ENCODE peak calls at places on chromosomes 13 and 19, in six cellular contexts. Y is amniotic stem cell; E is kidney tubule cell; U is H54; G is activated CD4-positive, CD25-positive, alpha-beta regulatory T cell treated with anti-CD3 and anti-CD28 coated beads, Interleukin-2, amount 50 U/mL, for 16 hours; B is esophagus squamous epithelium. W is an unnamed sample.

GRCh38 chr13:84896128-84896527 is 903.1 kb downstream of the SLITRK6 start:
- DNase-seq in Y (peak; percentile 25), E (peak; percentile 51), U (no peak), G (no peak), B (no peak), W (peak; percentile 42)

GRCh38 chr19:18541992-18542935 is 1.1 kb downstream of the FKBP8 start:
- DNase-seq in Y (no peak), E (no peak), U (no peak), G (no peak), B (no peak), W (no peak)

GRCh38 chr13:42363941-42364612 is 92.1 kb downstream of the AKAP11 start:
- DNase-seq in Y (no peak), E (peak; percentile 39), U (peak; percentile 26), G (no peak), B (no peak), W (peak; percentile 49)

GRCh38 chr13:66612983-66613382 is 617.2 kb downstream of the PCDH9 start:
- DNase-seq in Y (no peak), E (no peak), U (no peak), G (no peak), B (no peak), W (no peak)

GRCh38 chr19:5580116-5580515 is 12.4 kb upstream of the TINCR start:
- DNase-seq in Y (no peak), E (no peak), U (no peak), G (no peak), B (no peak), W (no peak)

GRCh38 chr13:35768126-35768525 is 291.6 kb upstream of the MAB21L1 start:
- DNase-seq in Y (no peak), E (no peak), U (no peak), G (no peak), B (no peak), W (no peak)

GRCh38 chr13:74158028-74158427 is 23.8 kb upstream of the KLF12 start:
- DNase-seq in Y (no peak), E (peak; percentile 23), U (no peak), G (no peak), B (no peak), W (no peak)

GRCh38 chr13:49165798-49166752 is 54.1 kb upstream of the MLNR start:
- DNase-seq in Y (no peak), E (no peak), U (no peak), G (no peak), B (no peak), W (no peak)

GRCh38 chr13:106468207-106468606 is 67.3 kb downstream of the EFNB2 start:
- DNase-seq in Y (no peak), E (no peak), U (no peak), G (no peak), B (no peak), W (no peak)

GRCh38 chr13:40764587-40765403 is 6.2 kb downstream of the MRPS31 start:
- DNase-seq in Y (no peak), E (peak; percentile 22), U (no peak), G (no peak), B (no peak), W (peak; percentile 40)

GRCh38 chr13:28716511-28716910 is 2.3 kb downstream of the SLC46A3 start:
- DNase-seq in Y (no peak), E (peak; percentile 92), U (peak; percentile 12), G (no peak), B (no peak), W (peak; percentile 78)

GRCh38 chr19:31350693-31351211 is 1.5 kb upstream of the TSHZ3 start:
- DNase-seq in Y (peak; percentile 61), E (peak; percentile 33), U (peak; percentile 64), G (no peak), B (no peak), W (peak; percentile 56)

GRCh38 chr19:46404039-46404883 is 9.1 kb downstream of the CCDC8 start:
- DNase-seq in Y (no peak), E (peak; percentile 75), U (no peak), G (no peak), B (no peak), W (no peak)

GRCh38 chr19:17580470-17581000 is 25.1 kb downstream of the COLGALT1 start:
- DNase-seq in Y (no peak), E (no peak), U (no peak), G (no peak), B (no peak), W (no peak)

GRCh38 chr19:57004418-57004817 is 115.4 kb upstream of the USP29 start:
- DNase-seq in Y (no peak), E (no peak), U (no peak), G (no peak), B (no peak), W (no peak)

GRCh38 chr19:13026478-13026999 is 31.3 kb downstream of the NFIX start:
- DNase-seq in Y (no peak), E (peak; percentile 73), U (no peak), G (no peak), B (no peak), W (peak; percentile 67)

GRCh38 chr13:62837895-62838294 is 1422.2 kb upstream of the PCDH20 start:
- DNase-seq in Y (peak; percentile 36), E (no peak), U (peak; percentile 0), G (no peak), B (no peak), W (no peak)

GRCh38 chr13:32001769-32002168 is 29.8 kb upstream of the FRY start:
- DNase-seq in Y (no peak), E (no peak), U (no peak), G (no peak), B (no peak), W (no peak)

GRCh38 chr13:113730145-113730750 is 28.8 kb upstream of the TMEM255B start:
- DNase-seq in Y (no peak), E (no peak), U (no peak), G (no peak), B (no peak), W (no peak)

GRCh38 chr13:21014666-21015170 is 46.7 kb downstream of the LATS2 start:
- DNase-seq in Y (peak; percentile 55), E (peak; percentile 78), U (no peak), G (no peak), B (no peak), W (no peak)

GRCh38 chr19:49427855-49428546 is 2.8 kb downstream of the GFY start:
- DNase-seq in Y (no peak), E (peak; percentile 17), U (no peak), G (no peak), B (no peak), W (peak; percentile 14)

GRCh38 chr13:93865235-93865634 is 614.2 kb downstream of the DCT start:
- DNase-seq in Y (no peak), E (no peak), U (no peak), G (no peak), B (no peak), W (no peak)

GRCh38 chr19:35013047-35013819 is 13.1 kb downstream of the GRAMD1A start:
- DNase-seq in Y (no peak), E (peak; percentile 58), U (peak; percentile 64), G (peak; percentile 54), B (no peak), W (peak; percentile 20)

GRCh38 chr19:19956431-19957075 is 55.8 kb downstream of the ZNF93 start:
- DNase-seq in Y (no peak), E (no peak), U (no peak), G (no peak), B (no peak), W (no peak)

GRCh38 chr19:14492756-14493337 is 3.1 kb downstream of the GIPC1 start:
- DNase-seq in Y (no peak), E (no peak), U (no peak), G (no peak), B (no peak), W (no peak)

GRCh38 chr19:54232552-54232934 is 9.7 kb upstream of the LILRB3 start:
- DNase-seq in Y (no peak), E (no peak), U (no peak), G (no peak), B (no peak), W (peak; percentile 38)

GRCh38 chr13:46516624-46517318 is 36.2 kb upstream of the LRCH1 start:
- DNase-seq in Y (no peak), E (no peak), U (no peak), G (no peak), B (no peak), W (no peak)

GRCh38 chr13:32159147-32159869 is 127.7 kb downstream of the FRY start:
- DNase-seq in Y (no peak), E (no peak), U (no peak), G (no peak), B (no peak), W (no peak)

GRCh38 chr13:44894001-44894770 is 95.1 kb downstream of the NUFIP1 start:
- DNase-seq in Y (no peak), E (no peak), U (no peak), G (no peak), B (no peak), W (no peak)

GRCh38 chr19:48415395-48415794 is 21.9 kb downstream of the GRIN2D start:
- DNase-seq in Y (no peak), E (peak; percentile 77), U (no peak), G (no peak), B (no peak), W (peak; percentile 29)

GRCh38 chr13:19150712-19151228 is 30.9 kb downstream of the TUBA3C start:
- DNase-seq in Y (no peak), E (no peak), U (no peak), G (no peak), B (no peak), W (no peak)

GRCh38 chr13:99417821-99418662 is 83.2 kb upstream of the TM9SF2 start:
- DNase-seq in Y (no peak), E (no peak), U (no peak), G (no peak), B (no peak), W (no peak)

GRCh38 chr13:80363890-80364503 is 23.1 kb upstream of the SPRY2 start:
- DNase-seq in Y (peak; percentile 6), E (peak; percentile 39), U (peak; percentile 24), G (no peak), B (no peak), W (peak; percentile 5)

W was measured in mammary epithelial cell.